ENCODE peak calls at places on chromosomes 7 and 10, in ten cellular contexts. Q is Caki2, A is astrocyte of the spinal cord, M is hepatocyte, S is heart right ventricle, H is brain microvascular endothelial cell, K is NCI-H345, T is BJ, J is EH, O is T-helper 1 cell. N is an unnamed sample.

GRCh38 chr10:110462308-110463095 is 35.2 kb upstream of the DUSP5 start:
- DNase-seq in Q (no peak), A (no peak), M (no peak), S (no peak), H (no peak), K (no peak), T (no peak), J (no peak), O (no peak), N (no peak)

GRCh38 chr7:115293628-115294236 is 371.8 kb downstream of the MDFIC start:
- DNase-seq in Q (no peak), A (no peak), M (no peak), S (no peak), H (no peak), K (no peak), T (peak), J (peak), O (no peak), N (no peak)

GRCh38 chr10:103757531-103758293 is 97.7 kb downstream of the SH3PXD2A start:
- DNase-seq in Q (no peak), A (peak), M (peak), S (peak), H (peak), K (no peak), T (peak), J (peak), O (peak), N (peak)

GRCh38 chr10:1726861-1727260 is 10.5 kb downstream of the ADARB2 start:
- DNase-seq in Q (no peak), A (no peak), M (no peak), S (no peak), H (no peak), K (no peak), T (no peak), J (no peak), O (no peak), N (no peak)

GRCh38 chr7:76377186-76377918 is 18.6 kb upstream of the YWHAG start:
- DNase-seq in Q (no peak), A (no peak), M (no peak), S (peak), H (no peak), K (no peak), T (no peak), J (peak), O (no peak), N (no peak)

GRCh38 chr10:48896756-48897437 is 42.7 kb downstream of the LRRC18 start:
- DNase-seq in Q (no peak), A (no peak), M (no peak), S (no peak), H (no peak), K (peak), T (no peak), J (peak), O (no peak), N (no peak)

GRCh38 chr10:70418229-70418628 is 14.3 kb downstream of the EIF4EBP2 start:
- DNase-seq in Q (no peak), A (peak), M (peak), S (no peak), H (peak), K (no peak), T (no peak), J (peak), O (no peak), N (peak)

GRCh38 chr7:147023390-147023914 is 906.9 kb downstream of the CNTNAP2 start:
- DNase-seq in Q (no peak), A (no peak), M (no peak), S (no peak), H (no peak), K (no peak), T (no peak), J (no peak), O (no peak), N (no peak)

GRCh38 chr10:32317795-32318194 is 29.2 kb downstream of the EPC1 start:
- DNase-seq in Q (no peak), A (no peak), M (no peak), S (no peak), H (no peak), K (no peak), T (no peak), J (no peak), O (no peak), N (no peak)

GRCh38 chr10:11586170-11586569 is 25.3 kb downstream of the USP6NL start:
- DNase-seq in Q (no peak), A (peak), M (no peak), S (no peak), H (no peak), K (no peak), T (no peak), J (peak), O (no peak), N (no peak)

GRCh38 chr10:4770766-4771553 is 55.0 kb upstream of the AKR1E2 start:
- DNase-seq in Q (peak), A (peak), M (peak), S (no peak), H (peak), K (peak), T (peak), J (peak), O (no peak), N (peak)

GRCh38 chr10:130105724-130106123 is 4.9 kb downstream of the C10orf143 start:
- DNase-seq in Q (no peak), A (no peak), M (no peak), S (no peak), H (no peak), K (no peak), T (no peak), J (no peak), O (no peak), N (no peak)

GRCh38 chr7:104535841-104536240 is 207.4 kb downstream of the LHFPL3 start:
- DNase-seq in Q (no peak), A (no peak), M (no peak), S (no peak), H (no peak), K (no peak), T (no peak), J (no peak), O (no peak), N (no peak)

GRCh38 chr10:66513504-66513903 is 412.3 kb upstream of the LRRTM3 start:
- DNase-seq in Q (no peak), A (no peak), M (no peak), S (no peak), H (no peak), K (no peak), T (no peak), J (no peak), O (no peak), N (no peak)

GRCh38 chr7:37074370-37074769 is 350.1 kb upstream of the AOAH start:
- DNase-seq in Q (no peak), A (no peak), M (no peak), S (no peak), H (no peak), K (no peak), T (no peak), J (no peak), O (no peak), N (no peak)

GRCh38 chr10:59383436-59383835 is 21.1 kb upstream of the FAM13C start:
- DNase-seq in Q (no peak), A (no peak), M (no peak), S (no peak), H (no peak), K (no peak), T (no peak), J (no peak), O (no peak), N (no peak)

GRCh38 chr10:131804551-131805295 is 96.1 kb upstream of the PPP2R2D start:
- DNase-seq in Q (no peak), A (no peak), M (no peak), S (no peak), H (no peak), K (no peak), T (no peak), J (no peak), O (no peak), N (no peak)

N was measured in Daoy.